ENCODE peak calls at places on chromosomes 13 and 19, in six cellular contexts. R is SK-N-SH, A is IMR-90, O is A549, L is HepG2, S is GM12878. M is an unnamed sample.

GRCh38 chr19:40750035-40750284 is 317 bp downstream of the ACTMAP start:
- DNase-seq in R (no peak), A (no peak), O (no peak), L (no peak), S (no peak), M (no peak)

GRCh38 chr19:29245221-29245620 is 32.3 kb upstream of the UQCRFS1 start:
- DNase-seq in R (no peak), A (no peak), O (no peak), L (no peak), S (no peak), M (no peak)

GRCh38 chr13:94433055-94433947 is 46.2 kb downstream of the DCT start:
- DNase-seq in R (no peak), A (no peak), O (no peak), L (peak; percentile 45), S (no peak), M (peak; percentile 9)

GRCh38 chr19:52398091-52398461 is 427 bp downstream of the ZNF528 start:
- DNase-seq in R (peak; percentile 64), A (peak; percentile 1), O (no peak), L (peak; percentile 6), S (no peak), M (no peak)

GRCh38 chr13:86085890-86086289 is 286.7 kb upstream of the SLITRK6 start:
- DNase-seq in R (no peak), A (no peak), O (peak; percentile 3), L (no peak), S (no peak), M (no peak)

GRCh38 chr13:110047511-110047910 is 259.4 kb downstream of the COL4A1 start:
- DNase-seq in R (peak; percentile 42), A (peak; percentile 91), O (no peak), L (no peak), S (no peak), M (no peak)

GRCh38 chr19:815079-815774 is 6.5 kb downstream of the PLPPR3 start:
- DNase-seq in R (no peak), A (no peak), O (no peak), L (no peak), S (no peak), M (no peak)

GRCh38 chr13:103004790-103005307 is 61.4 kb downstream of the SLC10A2 start:
- DNase-seq in R (no peak), A (no peak), O (no peak), L (no peak), S (no peak), M (no peak)

GRCh38 chr19:29687244-29687896 is 22.1 kb downstream of the PLEKHF1 start:
- DNase-seq in R (no peak), A (peak; percentile 98), O (peak; percentile 52), L (no peak), S (no peak), M (no peak)

GRCh38 chr19:20334760-20335159 is 167.7 kb downstream of the ZNF486 start:
- DNase-seq in R (peak; percentile 56), A (no peak), O (no peak), L (no peak), S (no peak), M (no peak)

GRCh38 chr19:39154626-39155100 is 29.1 kb downstream of the PAK4 start:
- DNase-seq in R (peak; percentile 75), A (no peak), O (peak; percentile 51), L (no peak), S (no peak), M (no peak)

GRCh38 chr19:14363203-14364097 is 17.8 kb upstream of the ADGRE5 start:
- DNase-seq in R (peak; percentile 58), A (peak; percentile 42), O (peak; percentile 87), L (peak; percentile 25), S (no peak), M (peak; percentile 88)

GRCh38 chr19:10339380-10339960 is at the start of gene ICAM3:
- DNase-seq in R (no peak), A (no peak), O (no peak), L (no peak), S (peak; percentile 43), M (peak; percentile 64)

GRCh38 chr13:112839347-112840105 is 129.5 kb upstream of the MCF2L start:
- DNase-seq in R (no peak), A (peak; percentile 61), O (no peak), L (no peak), S (no peak), M (no peak)

GRCh38 chr13:44620057-44620456 is 43.9 kb upstream of the TSC22D1 start:
- DNase-seq in R (no peak), A (peak; percentile 45), O (peak; percentile 17), L (no peak), S (no peak), M (no peak)

GRCh38 chr19:2469102-2469914 is 6.6 kb upstream of the GADD45B start:
- DNase-seq in R (no peak), A (peak; percentile 78), O (peak; percentile 88), L (no peak), S (no peak), M (no peak)

GRCh38 chr13:111153279-111153976 is 38.3 kb downstream of the ARHGEF7 start:
- DNase-seq in R (peak; percentile 98), A (peak; percentile 89), O (peak; percentile 90), L (peak; percentile 88), S (no peak), M (peak; percentile 99)

GRCh38 chr19:46413262-46414031 is at the start of gene CCDC8:
- DNase-seq in R (no peak), A (peak; percentile 92), O (no peak), L (no peak), S (no peak), M (peak; percentile 86)

GRCh38 chr13:111900390-111901180 is 166.4 kb upstream of the SOX1 start:
- DNase-seq in R (no peak), A (no peak), O (no peak), L (no peak), S (no peak), M (peak; percentile 43)

GRCh38 chr13:75258159-75258782 is 223.7 kb downstream of the TBC1D4 start:
- DNase-seq in R (peak; percentile 36), A (peak; percentile 55), O (peak; percentile 33), L (peak; percentile 16), S (no peak), M (no peak)

GRCh38 chr13:26616126-26616525 is 58.6 kb downstream of the WASF3 start:
- DNase-seq in R (no peak), A (peak; percentile 72), O (no peak), L (no peak), S (no peak), M (no peak)

GRCh38 chr13:20136781-20137703 is 23.8 kb downstream of the GJA3 start:
- DNase-seq in R (peak; percentile 75), A (no peak), O (peak; percentile 67), L (peak; percentile 37), S (no peak), M (peak; percentile 85)

DNA sequence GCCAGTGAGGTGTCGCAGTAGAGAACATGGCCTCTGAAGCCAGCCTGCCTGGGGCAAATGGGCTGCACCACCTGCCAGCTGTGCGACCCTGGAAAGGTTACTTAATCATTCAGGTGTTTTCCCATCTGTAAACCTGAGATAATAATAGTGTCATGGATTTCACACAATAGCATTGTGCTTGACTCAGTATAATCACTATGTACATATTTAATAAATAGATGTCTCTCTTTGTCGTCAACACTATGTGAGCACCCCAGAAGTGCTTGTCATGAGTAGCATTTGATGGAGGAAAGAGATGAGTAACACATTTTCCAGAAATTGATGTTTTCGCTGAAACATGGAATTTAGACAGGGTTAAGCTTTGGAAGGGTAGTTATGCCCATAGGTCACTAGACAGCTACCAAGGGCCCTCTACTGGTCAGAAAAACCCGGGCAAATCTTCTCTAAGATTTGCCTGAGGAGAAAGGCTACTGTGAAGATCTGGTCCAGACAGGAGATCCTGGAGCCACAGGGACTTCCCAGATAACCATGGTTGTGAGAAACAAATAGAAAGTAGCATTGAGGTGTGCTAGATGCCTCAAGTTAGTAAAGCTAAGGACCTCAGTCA is 9.5 kb upstream of the MBNL2 start:
- DNase-seq in R (no peak), A (peak; percentile 49), O (peak; percentile 48), L (no peak), S (no peak), M (no peak)
- TF ChIP-seq RFX5 in R (no peak), A (no peak), O (no peak), L (no peak), S (no peak), M (no peak)

GRCh38 chr13:32984857-32985626 is 31.2 kb upstream of the KL start:
- DNase-seq in R (no peak), A (peak; percentile 58), O (peak; percentile 93), L (no peak), S (no peak), M (no peak)
- TF ChIP-seq RFX5 in R (no peak), A (no peak), O (no peak), L (no peak), S (no peak), M (no peak)

DNA sequence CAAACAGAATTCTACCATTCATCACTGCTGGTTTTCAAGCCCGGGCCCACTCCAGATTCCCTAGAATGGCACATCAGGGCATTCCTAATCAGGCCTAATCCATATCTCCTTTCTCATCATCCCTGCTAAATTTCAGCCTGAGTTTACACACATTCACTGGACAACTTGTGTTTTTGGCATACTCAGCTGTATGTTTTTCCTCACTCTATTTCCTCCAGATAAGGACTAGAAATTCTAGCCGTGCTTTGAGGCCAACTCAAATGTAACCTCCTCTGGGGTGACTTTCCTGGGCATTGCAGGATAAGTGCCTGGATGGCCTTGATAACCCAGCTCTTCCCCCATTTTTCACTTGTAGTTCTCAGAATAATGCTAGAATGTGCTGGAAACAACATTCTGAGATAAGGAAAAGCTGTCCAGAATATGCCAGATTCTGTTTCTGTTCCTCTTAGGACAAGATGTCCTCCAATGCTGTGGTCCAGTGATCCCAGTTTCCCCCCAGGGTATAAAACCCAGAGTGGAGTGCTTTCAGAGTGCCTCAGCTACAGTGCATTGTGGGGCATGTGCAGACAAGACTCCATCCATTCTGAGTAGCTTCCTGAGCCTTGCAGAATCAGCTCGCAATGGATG is 66.9 kb upstream of the CLDN10 start:
- DNase-seq in R (peak; percentile 45), A (no peak), O (no peak), L (no peak), S (no peak), M (no peak)
- TF ChIP-seq RFX5 in R (no peak), A (no peak), O (no peak), L (no peak), S (no peak), M (no peak)

GRCh38 chr19:18875726-18876125 is 20.2 kb downstream of the CERS1 start:
- DNase-seq in R (no peak), A (peak; percentile 36), O (no peak), L (no peak), S (no peak), M (no peak)
- TF ChIP-seq RFX5 in R (no peak), A (no peak), O (no peak), L (no peak), S (no peak), M (no peak)